ENCODE peak calls at places on chromosomes 16 and 17, in four cellular contexts. X, D, A and Q are unnamed samples.

GRCh38 chr17:73363788-73364522 is 52.2 kb upstream of the CDC42EP4 start:
- DNase-seq in D (no peak), A (no peak), X (no peak), Q (no peak)

GRCh38 chr16:50210266-50211038 is 55.9 kb upstream of the ADCY7 start:
- DNase-seq in X (peak; percentile 78), D (peak; percentile 87), A (peak; percentile 85), Q (peak; percentile 51)

GRCh38 chr16:81599034-81599744 is 154.6 kb downstream of the CMIP start:
- DNase-seq in A (peak; percentile 73), X (no peak), D (no peak), Q (no peak)

GRCh38 chr16:29915590-29916247 is 10.3 kb downstream of the KCTD13 start:
- DNase-seq in D (no peak), X (peak; percentile 37), A (no peak), Q (no peak)

GRCh38 chr16:52528393-52529080 is 18.4 kb downstream of the TOX3 start:
- DNase-seq in D (no peak), A (no peak), X (no peak), Q (no peak)

GRCh38 chr16:86880316-86881117 is 302.2 kb downstream of the FOXL1 start:
- DNase-seq in X (no peak), A (no peak), D (no peak), Q (no peak)

GRCh38 chr17:57578608-57578990 is 166.5 kb downstream of the CCDC182 start:
- DNase-seq in X (no peak), A (no peak), D (no peak), Q (no peak)

GRCh38 chr17:46818319-46818928 is at the start of gene WNT3:
- DNase-seq in X (no peak), A (no peak), D (no peak), Q (peak; percentile 60)

GRCh38 chr17:8223356-8224063 is 13.1 kb upstream of the AURKB start:
- DNase-seq in D (peak; percentile 64), X (peak; percentile 81), A (peak; percentile 47), Q (peak; percentile 94)

GRCh38 chr16:50752481-50753235 is 10.8 kb downstream of the CYLD start:
- DNase-seq in A (no peak), X (no peak), D (no peak), Q (no peak)

GRCh38 chr16:84181144-84181915 is 5.5 kb downstream of the TAF1C start:
- DNase-seq in A (no peak), X (no peak), D (no peak), Q (no peak)

GRCh38 chr17:57085448-57086068 is 512 bp downstream of the AKAP1 start:
- DNase-seq in D (peak; percentile 53), X (peak; percentile 61), A (no peak), Q (peak; percentile 92)

GRCh38 chr16:10754941-10755340 is 11.3 kb downstream of the NUBP1 start:
- DNase-seq in A (no peak), D (no peak), X (no peak), Q (no peak)

GRCh38 chr16:30867747-30868146 is 26.1 kb downstream of the BCL7C start:
- DNase-seq in X (peak; percentile 42), D (no peak), A (no peak), Q (no peak)

DNA sequence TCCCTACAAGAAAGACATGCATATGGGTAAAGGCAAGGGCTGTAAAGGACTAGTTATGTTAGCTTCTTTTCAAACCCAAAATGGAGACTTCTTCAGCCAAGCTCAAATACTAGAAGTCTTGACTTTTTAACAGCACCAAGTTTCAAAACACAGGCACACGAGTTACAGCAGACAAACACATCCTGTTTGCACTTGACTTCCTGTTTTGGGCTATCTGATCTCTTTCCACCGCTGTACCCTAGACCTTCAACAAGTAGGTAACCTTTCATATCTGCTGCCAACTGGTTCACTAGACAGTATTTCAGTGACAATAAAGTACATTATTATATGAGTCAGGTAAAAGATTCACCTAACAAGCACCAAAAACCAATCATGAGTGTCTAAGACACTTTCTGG is 12.3 kb downstream of the RFFL start:
- DNase-seq in D (no peak), X (no peak), A (no peak), Q (no peak)
- TF ChIP-seq POLR2A in D (no peak), X (no peak), A (no peak), Q (no peak)

GRCh38 chr16:28846080-28846932 is at the start of gene TUFM:
- DNase-seq in A (peak; percentile 97), X (peak; percentile 99), D (peak; percentile 97), Q (peak; percentile 97)
- TF ChIP-seq POLR2A in A (peak; percentile 54), X (peak; percentile 76), D (no peak), Q (no peak)

DNA sequence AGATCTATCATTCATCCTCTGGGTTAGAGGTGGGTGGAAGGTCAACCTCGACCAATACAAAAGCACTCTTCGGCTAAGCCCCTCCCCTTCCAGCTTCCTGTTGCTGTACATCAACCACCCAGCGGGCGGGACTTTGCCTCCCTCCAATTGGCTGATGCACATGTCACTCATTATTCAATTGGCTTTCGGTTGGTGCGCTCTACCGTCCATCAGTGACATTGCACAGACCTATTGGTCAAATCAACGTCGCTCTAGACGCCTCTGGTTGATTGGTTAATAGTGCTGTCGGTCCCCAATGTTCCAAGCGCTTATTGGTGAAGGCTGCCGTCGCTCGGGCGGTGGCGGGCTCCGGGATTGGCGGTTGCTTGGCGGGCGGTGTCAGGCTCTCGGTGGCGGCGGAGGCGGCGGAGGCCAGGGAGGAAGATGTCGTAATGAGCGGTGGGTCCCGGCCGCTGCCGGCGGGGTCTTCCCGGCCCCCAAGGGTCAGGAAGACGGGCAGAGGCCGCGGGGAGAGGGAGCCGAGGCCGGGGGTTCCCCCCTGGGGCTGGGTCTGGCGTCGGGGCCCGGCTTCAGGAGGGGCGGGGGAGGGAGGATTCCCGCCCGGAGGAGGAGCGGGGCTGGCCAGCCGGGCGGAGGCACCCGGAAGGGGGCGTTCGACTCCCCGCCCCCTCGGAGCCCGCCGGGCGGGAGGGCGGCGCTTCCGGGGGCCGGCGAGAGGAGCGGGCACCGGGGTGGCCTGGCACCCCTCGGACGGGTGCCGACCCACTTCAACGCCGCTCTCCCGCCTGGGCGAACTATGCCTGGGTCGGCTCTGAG is at the start of gene SP2:
- DNase-seq in X (peak; percentile 100), A (peak; percentile 100), D (peak; percentile 100), Q (peak; percentile 100)
- TF ChIP-seq POLR2A in X (peak; percentile 91), A (peak; percentile 38), D (peak; percentile 83), Q (peak; percentile 30)

GRCh38 chr16:4768549-4769305 is 1.8 kb upstream of the ZNF500 start:
- DNase-seq in X (peak; percentile 96), A (peak; percentile 97), D (peak; percentile 97), Q (peak; percentile 98)
- TF ChIP-seq POLR2A in X (peak; percentile 88), A (peak; percentile 85), D (peak; percentile 82), Q (no peak)